ENCODE peak calls at places on chromosomes 6 and 20, in four cellular contexts. P, W, D and S are unnamed samples.
A peak's percentile ranks its signal among the peaks of the same experiment; 100 is the strongest.

GRCh38 chr20:63775096-63775978 is 35.8 kb downstream of the SLC2A4RG start:
- DNase-seq in D (peak; percentile 64), P (no peak), W (peak; percentile 74), S (peak; percentile 91)

GRCh38 chr6:123044341-123044860 is 48.4 kb downstream of the CLVS2 start:
- DNase-seq in D (no peak), W (no peak), P (no peak), S (no peak)

GRCh38 chr6:6975395-6976111 is 132.2 kb upstream of the RREB1 start:
- DNase-seq in D (no peak), W (no peak), P (no peak), S (no peak)

GRCh38 chr6:53691252-53691651 is 25.7 kb upstream of the KLHL31 start:
- DNase-seq in D (no peak), W (no peak), P (no peak), S (no peak)

GRCh38 chr20:41142914-41143313 is 5.6 kb downstream of the PLCG1 start:
- DNase-seq in P (no peak), D (no peak), W (no peak), S (no peak)

GRCh38 chr6:140537211-140537610 is 1162.8 kb upstream of the CITED2 start:
- DNase-seq in W (no peak), D (no peak), P (no peak), S (no peak)

GRCh38 chr6:170476360-170476759 is 76.7 kb downstream of the PSMB1 start:
- DNase-seq in P (no peak), W (no peak), D (no peak), S (no peak)

GRCh38 chr20:64217539-64217938 is 38.0 kb upstream of the PCMTD2 start:
- DNase-seq in W (no peak), D (peak; percentile 65), P (no peak), S (no peak)

GRCh38 chr20:17835240-17835940 is 133.2 kb downstream of the SNX5 start:
- DNase-seq in D (no peak), P (no peak), W (no peak), S (no peak)

GRCh38 chr6:137248702-137249101 is 29.5 kb upstream of the IFNGR1 start:
- DNase-seq in P (no peak), D (no peak), W (no peak), S (no peak)

GRCh38 chr6:91317984-91318383 is 731.1 kb upstream of the MAP3K7 start:
- DNase-seq in W (no peak), P (no peak), D (no peak), S (no peak)

GRCh38 chr20:51128198-51128597 is 105.3 kb upstream of the KCNG1 start:
- DNase-seq in D (no peak), W (no peak), P (no peak), S (no peak)

GRCh38 chr20:31568041-31568731 is 36.9 kb upstream of the ID1 start:
- DNase-seq in P (no peak), W (no peak), D (no peak), S (no peak)

GRCh38 chr6:10369896-10370295 is 45.0 kb downstream of the TFAP2A start:
- DNase-seq in D (no peak), P (no peak), W (no peak), S (no peak)

GRCh38 chr6:10381133-10381829 is 33.6 kb downstream of the TFAP2A start:
- DNase-seq in W (no peak), D (no peak), P (no peak), S (peak; percentile 61)

GRCh38 chr6:10373642-10374359 is 41.1 kb downstream of the TFAP2A start:
- DNase-seq in D (no peak), W (no peak), P (peak; percentile 12), S (no peak)

DNA sequence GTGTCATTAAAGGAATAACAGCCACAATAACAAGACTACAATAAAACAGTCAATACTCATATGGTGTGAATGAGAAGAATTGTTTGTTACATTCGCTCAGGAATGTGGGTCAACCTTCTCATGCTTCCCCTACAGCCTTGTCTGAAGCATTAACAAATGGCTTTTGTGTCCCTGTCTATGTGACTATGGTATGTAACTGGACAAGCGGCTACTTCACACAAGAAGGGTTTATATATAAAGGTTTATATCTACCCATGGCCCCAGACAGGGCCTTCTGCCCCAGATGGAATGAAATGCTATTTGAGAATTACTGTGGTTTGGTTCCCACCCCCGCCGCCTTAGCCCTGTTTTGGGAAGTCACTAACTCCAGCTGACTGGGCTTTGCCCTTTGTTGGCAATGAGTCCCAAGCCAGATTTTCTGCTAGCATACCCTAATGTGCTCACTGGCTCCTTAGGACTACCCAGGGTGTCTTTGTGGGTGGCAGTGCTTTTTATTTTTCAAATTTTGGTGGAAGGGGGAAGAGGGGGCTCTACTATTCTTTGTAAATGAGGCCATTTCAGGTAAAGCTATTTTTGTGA is 39.4 kb downstream of the TFAP2A start:
- DNase-seq in W (no peak), P (no peak), D (no peak), S (no peak)
- TF ChIP-seq ELF4 in W (no peak), P (no peak), D (no peak), S (no peak)

GRCh38 chr6:75842191-75842590 is 93.2 kb downstream of the MYO6 start:
- DNase-seq in D (no peak), W (no peak), P (no peak), S (no peak)
- TF ChIP-seq ELF4 in D (no peak), W (no peak), P (no peak), S (no peak)

GRCh38 chr6:4786936-4787504 is 10.8 kb downstream of the CDYL start:
- DNase-seq in D (no peak), W (no peak), P (no peak), S (no peak)
- TF ChIP-seq ELF4 in D (no peak), W (no peak), P (no peak), S (no peak)

DNA sequence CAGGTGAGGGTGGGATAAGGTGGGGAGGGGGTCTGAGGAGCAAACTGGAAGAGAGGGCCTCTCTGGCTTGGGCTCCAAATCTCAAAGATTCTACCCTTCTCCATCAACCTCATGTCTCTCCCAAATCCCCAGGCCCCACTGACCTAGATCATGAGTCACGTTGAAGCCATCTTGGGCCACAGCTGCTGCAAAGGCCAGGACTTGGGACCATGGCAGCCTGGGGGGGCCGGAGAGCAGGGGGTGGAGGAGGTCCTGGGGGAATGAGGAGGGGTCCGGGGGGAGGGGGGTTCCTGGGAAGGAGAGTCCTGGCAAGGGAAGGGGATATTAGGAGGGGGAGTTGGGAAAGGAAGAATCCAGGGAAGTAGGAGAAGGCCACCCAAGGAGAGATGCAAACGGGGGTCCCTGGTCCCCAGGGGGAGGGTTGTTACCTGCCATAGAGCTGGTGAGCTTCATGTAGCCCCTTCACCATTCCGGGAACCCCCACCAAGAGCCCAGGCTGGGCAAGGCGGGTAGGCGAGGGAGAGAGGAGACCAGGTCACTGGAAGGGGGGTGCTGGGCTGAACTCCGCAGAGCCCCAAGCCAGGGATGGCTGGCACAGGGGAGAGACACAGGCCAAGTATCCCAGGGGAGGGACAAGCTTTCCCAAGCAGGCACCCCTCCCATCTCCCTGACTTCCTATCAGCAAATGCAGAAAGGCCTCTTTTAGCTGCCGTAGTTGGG is 12.7 kb downstream of the GGT7 start:
- DNase-seq in W (no peak), P (no peak), D (no peak), S (no peak)
- TF ChIP-seq ELF4 in W (no peak), P (no peak), D (no peak), S (no peak)

GRCh38 chr6:149699150-149699549 is 18.8 kb downstream of the LATS1 start:
- DNase-seq in W (no peak), P (no peak), D (no peak), S (no peak)

GRCh38 chr6:149696904-149697303 is 21.0 kb downstream of the LATS1 start:
- DNase-seq in W (no peak), P (no peak), D (no peak), S (no peak)

GRCh38 chr6:149698175-149698574 is 19.7 kb downstream of the LATS1 start:
- DNase-seq in D (no peak), W (no peak), P (no peak), S (no peak)

GRCh38 chr6:149701699-149702098 is 16.2 kb downstream of the LATS1 start:
- DNase-seq in D (no peak), W (no peak), P (no peak), S (no peak)
- TF ChIP-seq ELF4 in D (no peak), W (no peak), P (no peak), S (no peak)

GRCh38 chr6:121504227-121504626 is 68.8 kb downstream of the GJA1 start:
- DNase-seq in P (no peak), W (no peak), D (no peak), S (no peak)
- TF ChIP-seq ELF4 in P (no peak), W (no peak), D (no peak), S (no peak)

GRCh38 chr20:21436186-21436585 is 38.9 kb upstream of the NKX2-4 start:
- DNase-seq in D (no peak), W (no peak), P (peak; percentile 13), S (no peak)

GRCh38 chr20:21432911-21433310 is 35.6 kb upstream of the NKX2-4 start:
- DNase-seq in D (no peak), W (no peak), P (no peak), S (no peak)

GRCh38 chr20:21430031-21430430 is 32.7 kb upstream of the NKX2-4 start:
- DNase-seq in W (no peak), D (no peak), P (no peak), S (no peak)

GRCh38 chr20:21435576-21435975 is 38.2 kb upstream of the NKX2-4 start:
- DNase-seq in D (no peak), W (no peak), P (no peak), S (peak; percentile 14)

DNA sequence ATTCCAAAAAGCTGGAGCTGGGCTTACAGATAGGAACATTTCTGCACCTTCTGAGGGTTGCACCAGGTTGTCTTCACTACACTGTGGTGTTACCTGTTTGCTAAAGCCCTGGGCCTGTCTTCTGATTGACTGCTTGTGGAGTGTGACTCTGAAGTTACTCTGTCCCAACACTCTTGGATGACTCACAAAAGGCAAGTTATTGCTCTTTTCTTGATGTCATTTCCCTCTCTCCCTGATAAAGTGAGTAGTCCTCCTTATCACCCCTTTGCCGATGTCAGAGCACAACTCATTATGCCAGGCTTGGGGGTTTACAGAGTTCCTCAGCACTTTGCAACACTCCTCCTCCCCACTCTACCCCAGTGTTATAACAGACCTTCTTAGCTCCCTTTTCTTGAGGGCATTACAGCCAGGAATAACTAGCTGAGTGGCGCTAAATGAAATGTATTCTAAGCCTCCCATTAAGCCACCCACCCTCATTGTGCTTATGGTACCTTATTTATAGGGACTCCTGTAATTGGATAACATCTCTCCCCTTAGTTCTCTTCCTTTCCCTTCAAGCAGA is 36.1 kb upstream of the NKX2-4 start:
- DNase-seq in D (no peak), W (no peak), P (no peak), S (no peak)
- TF ChIP-seq ELF4 in D (no peak), W (no peak), P (no peak), S (no peak)

GRCh38 chr6:48325701-48326100 is 214.7 kb upstream of the PTCHD4 start:
- DNase-seq in D (no peak), W (no peak), P (no peak), S (no peak)
- TF ChIP-seq ELF4 in D (no peak), W (no peak), P (no peak), S (no peak)